ENCODE peak calls at places on chromosomes 2 and 18, in seven cellular contexts. One of them, this sample, is unnamed.
A peak's percentile ranks its signal among the peaks of the same experiment; 100 is the strongest.

GRCh38 chr2:130819226-130819914 is 17.3 kb upstream of the ARHGEF4 start:
- DNase-seq in HFFc6: no peak
- DNase-seq in fibroblast of lung: no peak
- DNase-seq in epithelial cell of esophagus: no peak
- DNase-seq in tibial nerve: no peak
- DNase-seq in cardiac muscle cell: no peak
- DNase-seq in A549: no peak
- DNase-seq in this sample: no peak

GRCh38 chr2:98808546-98808945 is 77.6 kb upstream of the MGAT4A start:
- DNase-seq in epithelial cell of esophagus: no peak
- DNase-seq in HFFc6: no peak
- DNase-seq in cardiac muscle cell: no peak
- DNase-seq in fibroblast of lung: no peak
- DNase-seq in A549: no peak
- DNase-seq in tibial nerve: no peak
- DNase-seq in this sample: no peak

GRCh38 chr18:55464581-55464980 is 123.4 kb downstream of the TCF4 start:
- DNase-seq in A549: no peak
- DNase-seq in epithelial cell of esophagus: no peak
- DNase-seq in fibroblast of lung: no peak
- DNase-seq in HFFc6: no peak
- DNase-seq in cardiac muscle cell: peak; percentile 30
- DNase-seq in tibial nerve: no peak
- DNase-seq in this sample: no peak

GRCh38 chr2:86239326-86239725 is 40.1 kb downstream of the MRPL35 start:
- DNase-seq in tibial nerve: no peak
- DNase-seq in cardiac muscle cell: no peak
- DNase-seq in A549: no peak
- DNase-seq in fibroblast of lung: no peak
- DNase-seq in HFFc6: no peak
- DNase-seq in epithelial cell of esophagus: no peak
- DNase-seq in this sample: no peak

GRCh38 chr2:39484206-39484605 is 47.1 kb upstream of the MAP4K3 start:
- DNase-seq in tibial nerve: no peak
- DNase-seq in A549: no peak
- DNase-seq in epithelial cell of esophagus: no peak
- DNase-seq in HFFc6: no peak
- DNase-seq in fibroblast of lung: no peak
- DNase-seq in cardiac muscle cell: no peak
- DNase-seq in this sample: no peak

GRCh38 chr2:143473206-143473605 is 344.0 kb downstream of the ARHGAP15 start:
- DNase-seq in epithelial cell of esophagus: peak; percentile 47
- DNase-seq in cardiac muscle cell: peak; percentile 69
- DNase-seq in A549: no peak
- DNase-seq in HFFc6: peak; percentile 50
- DNase-seq in tibial nerve: no peak
- DNase-seq in fibroblast of lung: peak; percentile 60
- DNase-seq in this sample: peak; percentile 62

GRCh38 chr18:56995579-56996194 is 151.2 kb upstream of the BOD1L2 start:
- DNase-seq in cardiac muscle cell: no peak
- DNase-seq in HFFc6: no peak
- DNase-seq in fibroblast of lung: no peak
- DNase-seq in A549: no peak
- DNase-seq in tibial nerve: no peak
- DNase-seq in epithelial cell of esophagus: no peak
- DNase-seq in this sample: no peak

GRCh38 chr2:196718796-196719564 is 79.5 kb downstream of the CCDC150 start:
- DNase-seq in epithelial cell of esophagus: no peak
- DNase-seq in cardiac muscle cell: peak; percentile 69
- DNase-seq in A549: peak; percentile 37
- DNase-seq in HFFc6: peak; percentile 71
- DNase-seq in tibial nerve: peak; percentile 18
- DNase-seq in fibroblast of lung: peak; percentile 86
- DNase-seq in this sample: no peak

GRCh38 chr2:191291471-191291870 is 46.3 kb downstream of the MYO1B start:
- DNase-seq in fibroblast of lung: no peak
- DNase-seq in A549: no peak
- DNase-seq in cardiac muscle cell: no peak
- DNase-seq in tibial nerve: no peak
- DNase-seq in epithelial cell of esophagus: no peak
- DNase-seq in HFFc6: no peak
- DNase-seq in this sample: no peak

GRCh38 chr2:168114619-168115018 is 132.8 kb downstream of the STK39 start:
- DNase-seq in fibroblast of lung: no peak
- DNase-seq in A549: no peak
- DNase-seq in epithelial cell of esophagus: no peak
- DNase-seq in HFFc6: no peak
- DNase-seq in cardiac muscle cell: peak; percentile 15
- DNase-seq in tibial nerve: no peak
- DNase-seq in this sample: no peak

GRCh38 chr18:57833441-57834101 is 30.5 kb upstream of the ATP8B1 start:
- DNase-seq in fibroblast of lung: peak; percentile 29
- DNase-seq in tibial nerve: no peak
- DNase-seq in epithelial cell of esophagus: peak; percentile 37
- DNase-seq in HFFc6: no peak
- DNase-seq in cardiac muscle cell: peak; percentile 44
- DNase-seq in A549: no peak
- DNase-seq in this sample: peak; percentile 17

GRCh38 chr18:13446581-13447470 is 228.3 kb downstream of the LDLRAD4 start:
- DNase-seq in A549: peak; percentile 8
- DNase-seq in epithelial cell of esophagus: no peak
- DNase-seq in HFFc6: no peak
- DNase-seq in tibial nerve: no peak
- DNase-seq in cardiac muscle cell: no peak
- DNase-seq in fibroblast of lung: no peak
- DNase-seq in this sample: no peak

GRCh38 chr2:40130251-40130994 is 321.5 kb downstream of the SLC8A1 start:
- DNase-seq in A549: no peak
- DNase-seq in HFFc6: peak; percentile 9
- DNase-seq in epithelial cell of esophagus: no peak
- DNase-seq in tibial nerve: no peak
- DNase-seq in fibroblast of lung: peak; percentile 62
- DNase-seq in cardiac muscle cell: peak; percentile 54
- DNase-seq in this sample: no peak

GRCh38 chr2:3602553-3603339 is 7.8 kb downstream of the COLEC11 start:
- DNase-seq in A549: no peak
- DNase-seq in HFFc6: no peak
- DNase-seq in epithelial cell of esophagus: no peak
- DNase-seq in cardiac muscle cell: no peak
- DNase-seq in fibroblast of lung: no peak
- DNase-seq in tibial nerve: no peak
- DNase-seq in this sample: no peak

GRCh38 chr18:10927290-10927979 is 221.9 kb downstream of the PIEZO2 start:
- DNase-seq in cardiac muscle cell: peak; percentile 82
- DNase-seq in HFFc6: peak; percentile 59
- DNase-seq in A549: no peak
- DNase-seq in tibial nerve: no peak
- DNase-seq in epithelial cell of esophagus: no peak
- DNase-seq in fibroblast of lung: peak; percentile 87
- DNase-seq in this sample: no peak

GRCh38 chr2:90221300-90221651 is 1529.8 kb downstream of the RPIA start:
- DNase-seq in cardiac muscle cell: no peak
- DNase-seq in HFFc6: no peak
- DNase-seq in fibroblast of lung: no peak
- DNase-seq in A549: no peak
- DNase-seq in epithelial cell of esophagus: no peak
- DNase-seq in tibial nerve: no peak
- DNase-seq in this sample: no peak

GRCh38 chr18:61578846-61579245 is 245.6 kb downstream of the CDH20 start:
- DNase-seq in fibroblast of lung: no peak
- DNase-seq in A549: no peak
- DNase-seq in epithelial cell of esophagus: no peak
- DNase-seq in tibial nerve: no peak
- DNase-seq in HFFc6: no peak
- DNase-seq in cardiac muscle cell: no peak
- DNase-seq in this sample: no peak

GRCh38 chr2:29753676-29754444 is 167.5 kb downstream of the ALK start:
- DNase-seq in fibroblast of lung: peak; percentile 50
- DNase-seq in epithelial cell of esophagus: no peak
- DNase-seq in HFFc6: peak; percentile 19
- DNase-seq in cardiac muscle cell: no peak
- DNase-seq in A549: no peak
- DNase-seq in tibial nerve: no peak
- DNase-seq in this sample: no peak

GRCh38 chr2:122078451-122078850 is 323.0 kb downstream of the TSN start:
- DNase-seq in cardiac muscle cell: peak; percentile 67
- DNase-seq in epithelial cell of esophagus: no peak
- DNase-seq in fibroblast of lung: no peak
- DNase-seq in HFFc6: no peak
- DNase-seq in A549: no peak
- DNase-seq in tibial nerve: no peak
- DNase-seq in this sample: no peak

GRCh38 chr2:96085541-96086355 is 30.6 kb downstream of the ADRA2B start:
- DNase-seq in cardiac muscle cell: no peak
- DNase-seq in tibial nerve: no peak
- DNase-seq in HFFc6: no peak
- DNase-seq in fibroblast of lung: no peak
- DNase-seq in epithelial cell of esophagus: no peak
- DNase-seq in A549: no peak
- DNase-seq in this sample: no peak

GRCh38 chr2:181778621-181779195 is 98.4 kb upstream of the NEUROD1 start:
- DNase-seq in epithelial cell of esophagus: no peak
- DNase-seq in tibial nerve: no peak
- DNase-seq in fibroblast of lung: no peak
- DNase-seq in A549: no peak
- DNase-seq in cardiac muscle cell: peak; percentile 38
- DNase-seq in HFFc6: no peak
- DNase-seq in this sample: no peak

GRCh38 chr2:149012545-149012944 is 26.0 kb upstream of the LYPD6B start:
- DNase-seq in tibial nerve: no peak
- DNase-seq in cardiac muscle cell: no peak
- DNase-seq in A549: no peak
- DNase-seq in fibroblast of lung: no peak
- DNase-seq in epithelial cell of esophagus: no peak
- DNase-seq in HFFc6: no peak
- DNase-seq in this sample: no peak

GRCh38 chr18:9771977-9772660 is 64.0 kb downstream of the RAB31 start:
- DNase-seq in HFFc6: no peak
- DNase-seq in fibroblast of lung: no peak
- DNase-seq in tibial nerve: no peak
- DNase-seq in cardiac muscle cell: no peak
- DNase-seq in A549: no peak
- DNase-seq in epithelial cell of esophagus: no peak
- DNase-seq in this sample: no peak

GRCh38 chr18:67475673-67476072 is 40.8 kb downstream of the DSEL start:
- DNase-seq in fibroblast of lung: peak; percentile 64
- DNase-seq in tibial nerve: no peak
- DNase-seq in A549: no peak
- DNase-seq in HFFc6: no peak
- DNase-seq in epithelial cell of esophagus: peak; percentile 34
- DNase-seq in cardiac muscle cell: peak; percentile 65
- DNase-seq in this sample: no peak

GRCh38 chr18:28143725-28144124 is 33.2 kb downstream of the CDH2 start:
- DNase-seq in A549: no peak
- DNase-seq in fibroblast of lung: no peak
- DNase-seq in epithelial cell of esophagus: no peak
- DNase-seq in tibial nerve: no peak
- DNase-seq in HFFc6: no peak
- DNase-seq in cardiac muscle cell: no peak
- DNase-seq in this sample: no peak

GRCh38 chr2:133509777-133510176 is 58.5 kb downstream of the NCKAP5 start:
- DNase-seq in HFFc6: no peak
- DNase-seq in fibroblast of lung: no peak
- DNase-seq in tibial nerve: no peak
- DNase-seq in A549: no peak
- DNase-seq in cardiac muscle cell: no peak
- DNase-seq in epithelial cell of esophagus: peak; percentile 68
- DNase-seq in this sample: no peak
- TF ChIP-seq CTCF in HFFc6: no peak
- TF ChIP-seq CTCF in fibroblast of lung: no peak
- TF ChIP-seq CTCF in tibial nerve: no peak
- TF ChIP-seq CTCF in A549: no peak
- TF ChIP-seq CTCF in cardiac muscle cell: no peak
- TF ChIP-seq CTCF in epithelial cell of esophagus: no peak
- TF ChIP-seq CTCF in this sample: no peak

DNA sequence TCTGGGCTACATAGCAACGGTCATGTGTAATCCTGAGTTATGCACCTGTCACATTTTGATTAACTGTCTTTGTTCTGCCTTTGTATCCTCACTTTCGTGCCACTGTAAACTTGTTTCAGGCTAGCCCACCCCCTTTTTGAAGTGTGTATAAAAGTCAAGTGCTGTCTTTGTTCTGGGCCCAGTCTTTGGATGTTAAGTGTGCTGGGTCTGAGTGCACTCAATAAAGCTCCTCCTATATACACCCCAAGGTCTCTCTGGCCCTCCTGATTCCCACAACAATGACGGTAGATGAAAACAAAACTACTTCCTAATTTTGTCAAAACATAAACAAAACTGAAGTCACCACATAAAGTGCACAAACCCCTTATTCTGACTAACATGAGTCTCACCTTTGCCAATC is 633.4 kb downstream of the DSC3 start:
- DNase-seq in tibial nerve: no peak
- DNase-seq in A549: no peak
- DNase-seq in fibroblast of lung: no peak
- DNase-seq in epithelial cell of esophagus: no peak
- DNase-seq in HFFc6: no peak
- DNase-seq in cardiac muscle cell: no peak
- DNase-seq in this sample: no peak
- TF ChIP-seq CTCF in tibial nerve: no peak
- TF ChIP-seq CTCF in A549: no peak
- TF ChIP-seq CTCF in fibroblast of lung: no peak
- TF ChIP-seq CTCF in epithelial cell of esophagus: no peak
- TF ChIP-seq CTCF in HFFc6: no peak
- TF ChIP-seq CTCF in cardiac muscle cell: no peak
- TF ChIP-seq CTCF in this sample: no peak

GRCh38 chr18:31436825-31437224 is 10.7 kb upstream of the DSG3 start:
- DNase-seq in fibroblast of lung: no peak
- DNase-seq in tibial nerve: no peak
- DNase-seq in HFFc6: no peak
- DNase-seq in cardiac muscle cell: no peak
- DNase-seq in A549: no peak
- DNase-seq in epithelial cell of esophagus: peak; percentile 56
- DNase-seq in this sample: no peak
- TF ChIP-seq CTCF in fibroblast of lung: no peak
- TF ChIP-seq CTCF in tibial nerve: no peak
- TF ChIP-seq CTCF in HFFc6: no peak
- TF ChIP-seq CTCF in cardiac muscle cell: no peak
- TF ChIP-seq CTCF in A549: no peak
- TF ChIP-seq CTCF in epithelial cell of esophagus: no peak
- TF ChIP-seq CTCF in this sample: no peak

GRCh38 chr2:19361325-19361990 is 3.0 kb upstream of the OSR1 start:
- DNase-seq in tibial nerve: no peak
- DNase-seq in HFFc6: no peak
- DNase-seq in epithelial cell of esophagus: peak; percentile 33
- DNase-seq in fibroblast of lung: peak; percentile 43
- DNase-seq in A549: no peak
- DNase-seq in cardiac muscle cell: peak; percentile 56
- DNase-seq in this sample: no peak

GRCh38 chr2:19362094-19362649 is 3.7 kb upstream of the OSR1 start:
- DNase-seq in HFFc6: no peak
- DNase-seq in A549: no peak
- DNase-seq in epithelial cell of esophagus: peak; percentile 37
- DNase-seq in tibial nerve: no peak
- DNase-seq in cardiac muscle cell: no peak
- DNase-seq in fibroblast of lung: peak; percentile 66
- DNase-seq in this sample: no peak

GRCh38 chr2:19363474-19363778 is 5.0 kb upstream of the OSR1 start:
- DNase-seq in cardiac muscle cell: no peak
- DNase-seq in epithelial cell of esophagus: no peak
- DNase-seq in HFFc6: no peak
- DNase-seq in tibial nerve: no peak
- DNase-seq in A549: no peak
- DNase-seq in fibroblast of lung: no peak
- DNase-seq in this sample: no peak

GRCh38 chr2:19364014-19364413 is 5.6 kb upstream of the OSR1 start:
- DNase-seq in tibial nerve: no peak
- DNase-seq in fibroblast of lung: no peak
- DNase-seq in cardiac muscle cell: no peak
- DNase-seq in epithelial cell of esophagus: peak; percentile 11
- DNase-seq in A549: no peak
- DNase-seq in HFFc6: no peak
- DNase-seq in this sample: no peak

GRCh38 chr2:19362652-19363473 is 4.4 kb upstream of the OSR1 start:
- DNase-seq in HFFc6: peak; percentile 85
- DNase-seq in epithelial cell of esophagus: peak; percentile 84
- DNase-seq in A549: peak; percentile 87
- DNase-seq in fibroblast of lung: peak; percentile 92
- DNase-seq in cardiac muscle cell: peak; percentile 92
- DNase-seq in tibial nerve: peak; percentile 52
- DNase-seq in this sample: peak; percentile 76
- TF ChIP-seq CTCF in HFFc6: peak; percentile 97
- TF ChIP-seq CTCF in epithelial cell of esophagus: peak; percentile 82
- TF ChIP-seq CTCF in A549: peak; percentile 97
- TF ChIP-seq CTCF in fibroblast of lung: peak; percentile 81
- TF ChIP-seq CTCF in cardiac muscle cell: peak; percentile 87
- TF ChIP-seq CTCF in tibial nerve: peak; percentile 83
- TF ChIP-seq CTCF in this sample: peak; percentile 79

This sample was measured in RWPE1.